ENCODE peak calls at places on chromosomes 13 and 19, in four cellular contexts. E is SK-N-SH, N is HCT116, R is K562. H is an unnamed sample. For H3K9me3, the result is how much of the 10 kb centered on the place peaks cover.

GRCh38 chr19:40305403-40305802 is 20.3 kb upstream of the AKT2 start:
- DNase-seq in E (peak), N (peak), R (peak), H (peak)

GRCh38 chr13:76830805-76831204 is 55.4 kb downstream of the KCTD12 start:
- DNase-seq in E (no peak), N (no peak), R (no peak), H (no peak)

GRCh38 chr19:16825312-16826168 is 3.7 kb upstream of the SIN3B start:
- DNase-seq in E (peak), N (no peak), R (no peak), H (no peak)

GRCh38 chr19:41462497-41462896 is 19.5 kb downstream of the ERICH4 start:
- DNase-seq in E (no peak), N (no peak), R (no peak), H (no peak)

GRCh38 chr19:3098515-3099346 is 4.6 kb downstream of the GNA11 start:
- DNase-seq in E (no peak), N (no peak), R (no peak), H (no peak)

GRCh38 chr13:88042489-88042888 is 371.3 kb downstream of the SLITRK5 start:
- DNase-seq in E (no peak), N (no peak), R (no peak), H (no peak)

GRCh38 chr13:40058757-40059236 is 403.3 kb downstream of the COG6 start:
- DNase-seq in E (no peak), N (no peak), R (no peak), H (no peak)

GRCh38 chr19:48379058-48379457 is 12.3 kb downstream of the KDELR1 start:
- DNase-seq in E (no peak), N (no peak), R (no peak), H (no peak)

GRCh38 chr19:42528354-42529247 is at the start of gene CEACAM1:
- DNase-seq in E (no peak), N (no peak), R (no peak), H (peak)

GRCh38 chr19:42532881-42533280 is 4.6 kb upstream of the CEACAM1 start:
- DNase-seq in E (no peak), N (no peak), R (no peak), H (no peak)

GRCh38 chr19:42524943-42525342 is 3.3 kb downstream of the CEACAM1 start:
- DNase-seq in E (no peak), N (no peak), R (no peak), H (no peak)

GRCh38 chr19:42531313-42531712 is 3.0 kb upstream of the CEACAM1 start:
- DNase-seq in E (no peak), N (no peak), R (no peak), H (no peak)

DNA sequence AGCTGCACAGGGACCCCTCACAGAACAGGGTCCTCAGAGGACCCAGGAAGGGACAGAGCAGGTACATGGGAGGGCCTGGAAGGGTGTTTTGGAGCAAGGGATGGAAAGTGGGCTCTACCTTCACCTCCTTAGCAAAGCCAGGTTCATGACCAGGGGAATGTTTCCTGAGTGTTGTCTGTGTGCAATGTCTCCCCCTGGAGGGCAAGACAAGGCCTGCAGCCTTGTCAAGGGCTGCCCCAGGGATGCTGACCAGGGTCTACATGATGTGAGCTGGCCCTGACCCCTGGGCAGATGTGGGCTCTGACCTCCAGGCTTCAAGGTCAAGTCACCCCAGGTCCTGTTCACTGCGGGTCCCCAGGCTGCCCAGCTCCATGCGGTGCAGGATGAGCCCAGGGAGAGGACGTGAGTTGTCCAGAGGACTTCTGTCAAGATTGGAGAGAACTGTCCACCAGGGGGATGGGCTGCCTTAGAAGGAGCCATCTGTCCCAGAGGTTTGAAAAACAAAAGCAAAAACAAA is 1.0 kb upstream of the CEACAM1 start:
- DNase-seq in E (peak), N (peak), R (peak), H (peak)
- TF ChIP-seq ELF1 in E (no peak), N (no peak), R (no peak), H (peak)

DNA sequence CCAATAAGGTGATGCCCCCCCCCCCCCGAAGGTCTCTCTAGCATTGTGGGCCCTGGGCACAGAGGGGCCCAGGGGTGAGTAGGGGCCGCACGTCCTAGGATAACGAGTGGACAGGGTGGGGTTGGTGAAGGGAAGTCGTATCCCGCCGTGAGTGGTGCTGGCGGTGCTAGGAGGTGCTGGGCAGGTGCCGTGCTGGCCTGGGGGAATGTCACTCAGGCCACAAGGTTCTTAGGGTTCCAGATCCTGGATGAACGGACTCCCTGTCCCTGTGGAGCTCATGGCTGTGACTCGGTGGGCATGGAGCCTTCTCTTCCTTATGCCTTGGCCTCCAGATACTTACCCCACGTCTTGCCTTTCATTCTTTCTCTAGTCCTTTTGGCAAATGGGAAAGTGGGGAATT is 157.4 kb upstream of the SOX1 start:
- DNase-seq in E (no peak), N (no peak), R (no peak), H (no peak)
- H3K9me3 ChIP-seq in E (under half), N (under half), R (under half), H (under half)

DNA sequence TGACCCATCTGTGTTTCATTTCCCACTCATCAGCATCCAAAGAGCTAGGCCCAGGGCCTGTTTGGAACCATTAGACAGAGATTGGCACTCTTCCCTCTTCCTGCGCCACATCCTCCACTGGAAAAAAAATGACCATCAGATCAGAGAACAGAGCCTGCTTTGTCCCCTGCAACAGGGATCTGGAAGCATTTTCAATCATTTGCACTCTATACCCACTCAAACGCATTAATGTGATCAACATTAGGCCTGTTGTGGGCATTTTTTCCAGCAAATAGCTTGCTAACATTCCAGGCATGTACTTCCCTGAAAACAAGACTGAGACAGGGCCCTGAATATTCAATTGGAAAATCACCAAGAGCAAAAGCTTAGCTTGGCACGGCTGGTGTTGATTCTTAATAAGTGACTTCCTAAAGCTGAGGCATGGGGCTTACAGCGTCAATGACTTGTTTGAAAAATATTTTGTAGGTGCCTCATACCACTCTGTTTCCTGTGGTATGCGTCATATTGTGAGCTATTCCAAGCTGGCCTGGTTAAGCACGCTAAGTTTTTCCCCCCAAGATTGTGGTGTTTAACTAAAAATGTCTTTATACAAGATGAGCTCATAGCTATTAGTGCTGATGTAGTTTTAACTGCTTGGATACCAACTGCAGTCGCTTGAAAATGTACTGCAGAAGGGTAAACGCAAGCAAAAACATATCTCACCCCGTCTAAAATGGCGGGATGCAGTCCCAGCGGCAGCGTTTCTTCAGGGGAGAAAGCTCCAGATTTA is 404.4 kb downstream of the SPRY2 start:
- DNase-seq in E (peak), N (no peak), R (no peak), H (peak)
- TF ChIP-seq ELF1 in E (peak), N (no peak), R (no peak), H (no peak)

DNA sequence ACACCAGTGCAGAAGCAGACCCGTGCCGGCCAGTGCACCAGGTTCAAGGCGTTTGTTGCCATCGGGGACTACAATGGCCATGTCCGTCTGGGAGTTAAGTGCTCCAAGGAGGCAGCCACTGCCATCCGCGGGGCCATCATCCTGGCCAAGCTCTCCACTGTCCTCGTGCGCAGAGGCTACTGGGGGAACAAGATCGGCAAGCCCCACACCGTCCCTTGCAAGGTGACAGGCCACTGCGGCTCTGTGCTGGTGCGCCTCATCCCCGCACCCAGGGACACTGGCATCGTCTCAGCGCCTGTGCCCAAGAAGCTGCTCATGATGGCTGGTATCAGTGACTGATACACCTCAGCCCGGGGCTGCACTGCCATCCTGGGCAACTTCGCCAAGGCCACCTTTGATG is 10.1 kb downstream of the ZNF44 start:
- DNase-seq in E (no peak), N (no peak), R (no peak), H (no peak)
- H3K9me3 ChIP-seq in E (under half), N (under half), R (under half), H (under half)

GRCh38 chr13:50449465-50449864 is 394.0 kb downstream of the DLEU7 start:
- DNase-seq in E (no peak), N (no peak), R (no peak), H (no peak)

GRCh38 chr13:50451609-50452008 is 391.9 kb downstream of the DLEU7 start:
- DNase-seq in E (no peak), N (no peak), R (no peak), H (no peak)

GRCh38 chr13:50452028-50452427 is 391.5 kb downstream of the DLEU7 start:
- DNase-seq in E (no peak), N (no peak), R (no peak), H (no peak)

GRCh38 chr13:50448535-50448981 is 394.9 kb downstream of the DLEU7 start:
- DNase-seq in E (no peak), N (no peak), R (no peak), H (no peak)

GRCh38 chr13:50450279-50450678 is 393.2 kb downstream of the DLEU7 start:
- DNase-seq in E (no peak), N (no peak), R (no peak), H (peak)
- TF ChIP-seq ELF1 in E (no peak), N (no peak), R (no peak), H (no peak)

GRCh38 chr13:55199132-55199531 is 1941.6 kb upstream of the PRR20A start:
- DNase-seq in E (no peak), N (no peak), R (no peak), H (peak)
- H3K9me3 ChIP-seq in E (under half), N (under half), R (under half), H (half or more)

GRCh38 chr13:97366172-97366688 is 67.7 kb upstream of the RAP2A start:
- DNase-seq in E (no peak), N (no peak), R (no peak), H (no peak)

GRCh38 chr13:97367427-97367826 is 66.5 kb upstream of the RAP2A start:
- DNase-seq in E (no peak), N (no peak), R (no peak), H (no peak)

GRCh38 chr13:97369269-97369893 is 64.6 kb upstream of the RAP2A start:
- DNase-seq in E (no peak), N (no peak), R (no peak), H (no peak)

GRCh38 chr13:97364827-97365226 is 69.1 kb upstream of the RAP2A start:
- DNase-seq in E (no peak), N (no peak), R (no peak), H (no peak)

DNA sequence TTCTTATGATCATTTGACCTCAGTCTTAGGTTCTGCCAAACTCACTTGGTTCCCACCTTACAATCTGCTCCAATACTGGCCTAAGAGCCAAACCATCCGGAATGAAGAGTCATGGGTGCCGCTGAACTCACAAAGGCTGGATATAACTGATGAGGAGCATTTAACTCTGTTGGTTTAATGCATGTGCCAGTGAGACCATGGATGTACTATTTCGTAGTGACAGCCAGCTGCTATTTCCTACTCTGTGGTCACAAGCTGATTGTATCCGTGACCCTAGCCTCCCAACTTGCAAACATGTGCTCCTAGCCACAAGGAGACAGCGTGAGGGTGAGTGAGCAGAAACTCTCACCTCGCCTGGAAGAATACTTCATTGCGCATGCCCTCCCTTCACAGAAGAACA is 67.0 kb upstream of the RAP2A start:
- DNase-seq in E (no peak), N (no peak), R (no peak), H (no peak)
- TF ChIP-seq ELF1 in E (no peak), N (no peak), R (no peak), H (no peak)

DNA sequence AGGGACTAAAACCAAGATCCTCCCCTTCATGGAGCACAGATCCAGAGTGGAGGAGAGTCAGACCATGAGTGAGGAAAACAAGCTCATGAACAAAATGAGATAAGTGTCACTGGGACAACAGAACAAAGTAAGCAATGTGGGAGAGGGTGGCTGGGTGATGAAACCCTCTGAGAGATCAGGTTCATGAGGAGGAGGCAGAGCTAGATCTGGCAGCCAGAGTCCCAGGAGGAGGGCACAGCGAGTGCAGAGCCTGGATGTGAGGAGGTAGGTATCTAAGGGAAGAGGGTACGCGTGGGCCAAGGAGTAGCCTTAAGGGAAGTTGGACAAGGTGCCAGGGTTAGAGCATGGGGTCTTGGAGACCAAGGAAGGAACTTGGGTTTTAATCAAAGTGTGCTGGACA is 1311.9 kb downstream of the UQCRFS1 start:
- DNase-seq in E (no peak), N (no peak), R (no peak), H (no peak)
- H3K9me3 ChIP-seq in E (under half), N (under half), R (under half), H (half or more)